ENCODE peak calls at places on chromosomes 13 and 19, in ten cellular contexts. One of them, this sample, is unnamed.

GRCh38 chr19:2609389-2610116 is 92.9 kb downstream of the GNG7 start:
- DNase-seq in mesothelial cell of epicardium: no peak
- DNase-seq in Calu3: no peak
- DNase-seq in heart right ventricle: no peak
- DNase-seq in fibroblast of mammary gland: no peak
- DNase-seq in A549: no peak
- DNase-seq in AG04449: no peak
- DNase-seq in mammary epithelial cell: no peak
- DNase-seq in A673: no peak
- DNase-seq in fibroblast of villous mesenchyme: no peak
- DNase-seq in this sample: no peak

GRCh38 chr13:106656214-106656613 is 88.3 kb upstream of the ARGLU1 start:
- DNase-seq in mesothelial cell of epicardium: no peak
- DNase-seq in Calu3: no peak
- DNase-seq in heart right ventricle: no peak
- DNase-seq in fibroblast of mammary gland: no peak
- DNase-seq in A549: no peak
- DNase-seq in AG04449: no peak
- DNase-seq in mammary epithelial cell: no peak
- DNase-seq in A673: peak
- DNase-seq in fibroblast of villous mesenchyme: no peak
- DNase-seq in this sample: no peak

GRCh38 chr13:99119686-99120085 is 81.0 kb upstream of the UBAC2 start:
- DNase-seq in mesothelial cell of epicardium: no peak
- DNase-seq in Calu3: no peak
- DNase-seq in heart right ventricle: no peak
- DNase-seq in fibroblast of mammary gland: no peak
- DNase-seq in A549: no peak
- DNase-seq in AG04449: no peak
- DNase-seq in mammary epithelial cell: peak
- DNase-seq in A673: no peak
- DNase-seq in fibroblast of villous mesenchyme: no peak
- DNase-seq in this sample: no peak

GRCh38 chr13:45280751-45281634 is 60.0 kb downstream of the TPT1 start:
- DNase-seq in mesothelial cell of epicardium: peak
- DNase-seq in Calu3: peak
- DNase-seq in heart right ventricle: peak
- DNase-seq in fibroblast of mammary gland: peak
- DNase-seq in A549: peak
- DNase-seq in AG04449: peak
- DNase-seq in mammary epithelial cell: peak
- DNase-seq in A673: peak
- DNase-seq in fibroblast of villous mesenchyme: peak
- DNase-seq in this sample: no peak

GRCh38 chr13:101911752-101912151 is 459.3 kb downstream of the ITGBL1 start:
- DNase-seq in mesothelial cell of epicardium: no peak
- DNase-seq in Calu3: no peak
- DNase-seq in heart right ventricle: no peak
- DNase-seq in fibroblast of mammary gland: no peak
- DNase-seq in A549: no peak
- DNase-seq in AG04449: no peak
- DNase-seq in mammary epithelial cell: no peak
- DNase-seq in A673: no peak
- DNase-seq in fibroblast of villous mesenchyme: no peak
- DNase-seq in this sample: no peak

GRCh38 chr13:37369618-37370017 is 228.9 kb downstream of the POSTN start:
- DNase-seq in mesothelial cell of epicardium: no peak
- DNase-seq in Calu3: no peak
- DNase-seq in heart right ventricle: no peak
- DNase-seq in fibroblast of mammary gland: peak
- DNase-seq in A549: no peak
- DNase-seq in AG04449: peak
- DNase-seq in mammary epithelial cell: peak
- DNase-seq in A673: no peak
- DNase-seq in fibroblast of villous mesenchyme: no peak
- DNase-seq in this sample: no peak

GRCh38 chr19:38303517-38304351 is at the start of gene C19orf33:
- DNase-seq in mesothelial cell of epicardium: no peak
- DNase-seq in Calu3: peak
- DNase-seq in heart right ventricle: peak
- DNase-seq in fibroblast of mammary gland: no peak
- DNase-seq in A549: peak
- DNase-seq in AG04449: no peak
- DNase-seq in mammary epithelial cell: peak
- DNase-seq in A673: no peak
- DNase-seq in fibroblast of villous mesenchyme: peak
- DNase-seq in this sample: no peak

GRCh38 chr13:27381601-27382000 is 42.8 kb upstream of the GTF3A start:
- DNase-seq in mesothelial cell of epicardium: no peak
- DNase-seq in Calu3: no peak
- DNase-seq in heart right ventricle: no peak
- DNase-seq in fibroblast of mammary gland: no peak
- DNase-seq in A549: no peak
- DNase-seq in AG04449: no peak
- DNase-seq in mammary epithelial cell: no peak
- DNase-seq in A673: no peak
- DNase-seq in fibroblast of villous mesenchyme: no peak
- DNase-seq in this sample: no peak

GRCh38 chr19:16544468-16545231 is 2.4 kb upstream of the CHERP start:
- DNase-seq in mesothelial cell of epicardium: no peak
- DNase-seq in Calu3: no peak
- DNase-seq in heart right ventricle: no peak
- DNase-seq in fibroblast of mammary gland: no peak
- DNase-seq in A549: no peak
- DNase-seq in AG04449: no peak
- DNase-seq in mammary epithelial cell: no peak
- DNase-seq in A673: no peak
- DNase-seq in fibroblast of villous mesenchyme: no peak
- DNase-seq in this sample: no peak

GRCh38 chr13:88526186-88526852 is 855.1 kb downstream of the SLITRK5 start:
- DNase-seq in mesothelial cell of epicardium: no peak
- DNase-seq in Calu3: no peak
- DNase-seq in heart right ventricle: no peak
- DNase-seq in fibroblast of mammary gland: no peak
- DNase-seq in A549: no peak
- DNase-seq in AG04449: no peak
- DNase-seq in mammary epithelial cell: no peak
- DNase-seq in A673: no peak
- DNase-seq in fibroblast of villous mesenchyme: no peak
- DNase-seq in this sample: no peak

GRCh38 chr19:38921420-38922274 is 8.9 kb downstream of the SARS2 start:
- DNase-seq in mesothelial cell of epicardium: no peak
- DNase-seq in Calu3: no peak
- DNase-seq in heart right ventricle: no peak
- DNase-seq in fibroblast of mammary gland: no peak
- DNase-seq in A549: no peak
- DNase-seq in AG04449: no peak
- DNase-seq in mammary epithelial cell: no peak
- DNase-seq in A673: no peak
- DNase-seq in fibroblast of villous mesenchyme: no peak
- DNase-seq in this sample: no peak

GRCh38 chr19:4069331-4069959 is 2.7 kb upstream of the ZBTB7A start:
- DNase-seq in mesothelial cell of epicardium: no peak
- DNase-seq in Calu3: no peak
- DNase-seq in heart right ventricle: no peak
- DNase-seq in fibroblast of mammary gland: no peak
- DNase-seq in A549: no peak
- DNase-seq in AG04449: no peak
- DNase-seq in mammary epithelial cell: no peak
- DNase-seq in A673: no peak
- DNase-seq in fibroblast of villous mesenchyme: no peak
- DNase-seq in this sample: no peak

GRCh38 chr19:11361037-11361770 is 6.0 kb downstream of the PLPPR2 start:
- DNase-seq in mesothelial cell of epicardium: peak
- DNase-seq in Calu3: no peak
- DNase-seq in heart right ventricle: no peak
- DNase-seq in fibroblast of mammary gland: no peak
- DNase-seq in A549: no peak
- DNase-seq in AG04449: no peak
- DNase-seq in mammary epithelial cell: no peak
- DNase-seq in A673: no peak
- DNase-seq in fibroblast of villous mesenchyme: no peak
- DNase-seq in this sample: peak

DNA sequence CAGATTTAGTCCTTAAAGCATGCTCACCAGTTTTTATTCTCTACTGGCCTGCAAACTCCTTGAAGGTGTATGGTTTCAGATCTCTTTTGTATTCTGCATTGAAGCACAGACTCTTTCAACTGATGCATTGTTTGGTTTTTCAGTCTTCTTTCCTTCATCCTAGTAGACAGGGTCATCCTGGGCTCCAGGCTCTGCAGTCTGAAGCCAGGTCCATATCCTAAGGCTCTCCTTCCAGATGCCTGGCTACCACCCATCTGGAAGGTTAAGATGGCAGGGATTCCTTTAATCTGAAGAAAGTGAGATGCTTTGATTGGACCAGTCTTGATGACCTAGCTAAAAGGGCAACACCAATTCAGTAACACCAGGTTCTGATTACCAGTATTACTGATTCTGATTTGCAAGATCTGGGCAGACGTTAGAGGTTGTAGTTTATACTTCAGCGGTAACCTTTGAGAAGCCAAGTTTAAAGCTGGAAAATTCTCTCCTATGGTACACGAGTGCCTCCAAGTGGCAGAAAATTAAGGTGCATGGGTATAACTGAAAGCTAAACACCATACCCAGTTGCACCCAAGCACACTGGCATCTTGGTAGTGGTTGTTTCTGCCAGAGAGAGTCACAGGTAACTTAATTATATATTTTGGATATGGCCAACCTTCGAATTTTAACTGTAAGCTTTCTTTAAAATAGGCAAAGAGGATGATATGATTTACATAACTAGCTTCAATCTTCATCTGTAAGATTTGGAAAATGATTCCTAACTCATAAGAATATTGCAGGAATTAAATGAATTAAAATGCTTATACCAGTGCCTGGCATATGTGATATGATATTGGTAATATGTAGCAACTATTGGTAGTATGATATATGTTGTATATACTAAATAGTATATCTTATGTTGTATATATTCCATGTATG is 1651.9 kb upstream of the MIR17HG start:
- DNase-seq in mesothelial cell of epicardium: peak
- DNase-seq in Calu3: peak
- DNase-seq in heart right ventricle: peak
- DNase-seq in fibroblast of mammary gland: peak
- DNase-seq in A549: peak
- DNase-seq in AG04449: no peak
- DNase-seq in mammary epithelial cell: peak
- DNase-seq in A673: peak
- DNase-seq in fibroblast of villous mesenchyme: no peak
- DNase-seq in this sample: peak
- TF ChIP-seq CTCF in mesothelial cell of epicardium: peak
- TF ChIP-seq CTCF in Calu3: no peak
- TF ChIP-seq CTCF in heart right ventricle: peak
- TF ChIP-seq CTCF in fibroblast of mammary gland: peak
- TF ChIP-seq CTCF in A549: peak
- TF ChIP-seq CTCF in AG04449: no peak
- TF ChIP-seq CTCF in mammary epithelial cell: peak
- TF ChIP-seq CTCF in A673: peak
- TF ChIP-seq CTCF in fibroblast of villous mesenchyme: peak
- TF ChIP-seq CTCF in this sample: peak

DNA sequence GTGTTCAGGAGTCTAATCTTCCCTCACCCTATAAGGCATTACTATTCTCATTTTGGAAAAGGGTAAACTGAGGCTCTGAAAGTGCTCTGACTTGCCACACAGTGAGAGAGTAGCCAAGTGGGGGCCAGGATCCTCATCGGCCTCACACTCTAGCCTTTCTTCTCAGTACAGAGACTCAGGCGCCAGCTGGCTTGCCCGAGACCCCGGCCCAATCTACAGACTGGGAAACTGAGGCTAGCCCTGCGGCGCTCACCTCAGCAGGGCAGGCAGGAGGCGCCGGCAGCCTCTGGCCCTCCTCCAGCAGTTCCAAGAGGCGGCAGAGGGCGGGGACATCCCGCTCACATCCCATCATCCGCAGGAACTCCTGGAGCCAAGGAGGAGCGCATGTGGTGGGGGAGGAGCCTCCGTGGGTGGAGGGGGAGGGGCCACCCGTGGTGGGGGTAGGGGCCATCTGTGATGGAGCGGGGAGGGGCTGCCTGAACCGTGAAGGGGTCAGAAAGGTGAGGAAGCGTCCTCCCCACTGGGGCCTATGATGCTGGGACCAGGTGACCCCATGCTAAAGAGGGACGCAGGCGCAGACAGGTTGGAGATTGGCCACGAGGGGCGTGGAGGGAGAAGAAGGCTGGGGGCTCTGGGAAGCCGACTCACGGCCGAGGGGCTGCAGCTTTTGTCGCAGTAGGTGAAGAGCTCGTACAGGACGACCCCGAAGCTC is 8.7 kb upstream of the INSL3 start:
- DNase-seq in mesothelial cell of epicardium: peak
- DNase-seq in Calu3: no peak
- DNase-seq in heart right ventricle: no peak
- DNase-seq in fibroblast of mammary gland: peak
- DNase-seq in A549: peak
- DNase-seq in AG04449: no peak
- DNase-seq in mammary epithelial cell: no peak
- DNase-seq in A673: no peak
- DNase-seq in fibroblast of villous mesenchyme: no peak
- DNase-seq in this sample: peak
- TF ChIP-seq CTCF in mesothelial cell of epicardium: no peak
- TF ChIP-seq CTCF in Calu3: no peak
- TF ChIP-seq CTCF in heart right ventricle: no peak
- TF ChIP-seq CTCF in fibroblast of mammary gland: no peak
- TF ChIP-seq CTCF in A549: no peak
- TF ChIP-seq CTCF in AG04449: no peak
- TF ChIP-seq CTCF in mammary epithelial cell: no peak
- TF ChIP-seq CTCF in A673: no peak
- TF ChIP-seq CTCF in fibroblast of villous mesenchyme: no peak
- TF ChIP-seq CTCF in this sample: no peak

DNA sequence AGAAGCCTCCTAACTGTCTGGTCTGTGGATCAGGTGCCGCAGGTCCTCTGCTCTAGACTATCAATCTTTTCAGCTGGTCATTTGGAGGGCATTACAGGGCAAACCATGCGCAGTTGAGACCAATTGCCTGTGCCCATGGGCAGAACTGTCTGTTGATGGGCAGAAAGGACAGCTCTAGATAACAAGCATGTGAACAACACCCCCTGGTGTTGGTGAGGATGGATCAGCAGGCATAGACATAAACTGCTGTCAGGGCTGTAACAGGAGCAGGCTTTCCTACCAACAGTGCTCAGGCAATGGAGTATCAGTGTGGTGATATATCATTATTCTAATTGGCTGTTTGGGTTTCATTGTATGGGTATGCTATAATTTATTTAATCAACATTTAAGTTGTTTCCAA is 104.7 kb upstream of the KL start:
- DNase-seq in mesothelial cell of epicardium: no peak
- DNase-seq in Calu3: peak
- DNase-seq in heart right ventricle: no peak
- DNase-seq in fibroblast of mammary gland: peak
- DNase-seq in A549: peak
- DNase-seq in AG04449: peak
- DNase-seq in mammary epithelial cell: peak
- DNase-seq in A673: peak
- DNase-seq in fibroblast of villous mesenchyme: peak
- DNase-seq in this sample: no peak
- TF ChIP-seq CTCF in mesothelial cell of epicardium: no peak
- TF ChIP-seq CTCF in Calu3: no peak
- TF ChIP-seq CTCF in heart right ventricle: peak
- TF ChIP-seq CTCF in fibroblast of mammary gland: peak
- TF ChIP-seq CTCF in A549: peak
- TF ChIP-seq CTCF in AG04449: peak
- TF ChIP-seq CTCF in mammary epithelial cell: peak
- TF ChIP-seq CTCF in A673: peak
- TF ChIP-seq CTCF in fibroblast of villous mesenchyme: peak
- TF ChIP-seq CTCF in this sample: no peak

GRCh38 chr19:12788682-12789097 is 2.6 kb upstream of the JUNB start:
- DNase-seq in mesothelial cell of epicardium: peak
- DNase-seq in Calu3: peak
- DNase-seq in heart right ventricle: peak
- DNase-seq in fibroblast of mammary gland: peak
- DNase-seq in A549: no peak
- DNase-seq in AG04449: no peak
- DNase-seq in mammary epithelial cell: peak
- DNase-seq in A673: peak
- DNase-seq in fibroblast of villous mesenchyme: peak
- DNase-seq in this sample: no peak
- TF ChIP-seq CTCF in mesothelial cell of epicardium: no peak
- TF ChIP-seq CTCF in Calu3: no peak
- TF ChIP-seq CTCF in heart right ventricle: no peak
- TF ChIP-seq CTCF in fibroblast of mammary gland: no peak
- TF ChIP-seq CTCF in A549: no peak
- TF ChIP-seq CTCF in AG04449: no peak
- TF ChIP-seq CTCF in mammary epithelial cell: no peak
- TF ChIP-seq CTCF in A673: no peak
- TF ChIP-seq CTCF in fibroblast of villous mesenchyme: no peak
- TF ChIP-seq CTCF in this sample: no peak

This sample was measured in progenitor cell of endocrine pancreas.